ENCODE peak calls at places on chromosomes 13 and 19, in six cellular contexts. One of them, this sample, is unnamed.

GRCh38 chr19:49938662-49939061 is 9.4 kb upstream of the NUP62 start:
- DNase-seq in NCI-H226: no peak
- DNase-seq in stimulated activated CD4-positive, alpha-beta T cell treated with anti-CD3 and anti-CD28 coated beads, Interleukin-12 subunit alpha, Interleukin-12 subunit beta, amount 100 ng/mL, for 4 hours: no peak
- DNase-seq in cardiac fibroblast: no peak
- DNase-seq in BJ: no peak
- DNase-seq in HEK293T: no peak
- DNase-seq in this sample: no peak

GRCh38 chr19:49985926-49986325 is 25.0 kb upstream of the SIGLEC11 start:
- DNase-seq in HEK293T: no peak
- DNase-seq in cardiac fibroblast: no peak
- DNase-seq in BJ: no peak
- DNase-seq in NCI-H226: no peak
- DNase-seq in stimulated activated CD4-positive, alpha-beta T cell treated with anti-CD3 and anti-CD28 coated beads, Interleukin-12 subunit alpha, Interleukin-12 subunit beta, amount 100 ng/mL, for 4 hours: no peak
- DNase-seq in this sample: no peak

GRCh38 chr19:10514211-10515145 is 2.8 kb downstream of the S1PR5 start:
- DNase-seq in BJ: no peak
- DNase-seq in HEK293T: no peak
- DNase-seq in NCI-H226: no peak
- DNase-seq in stimulated activated CD4-positive, alpha-beta T cell treated with anti-CD3 and anti-CD28 coated beads, Interleukin-12 subunit alpha, Interleukin-12 subunit beta, amount 100 ng/mL, for 4 hours: peak
- DNase-seq in cardiac fibroblast: no peak
- DNase-seq in this sample: no peak

GRCh38 chr19:9782282-9782681 is 13.7 kb upstream of the ZNF846 start:
- DNase-seq in HEK293T: no peak
- DNase-seq in BJ: no peak
- DNase-seq in NCI-H226: no peak
- DNase-seq in cardiac fibroblast: no peak
- DNase-seq in stimulated activated CD4-positive, alpha-beta T cell treated with anti-CD3 and anti-CD28 coated beads, Interleukin-12 subunit alpha, Interleukin-12 subunit beta, amount 100 ng/mL, for 4 hours: no peak
- DNase-seq in this sample: no peak

GRCh38 chr19:46975918-46976782 is 43.5 kb upstream of the NPAS1 start:
- DNase-seq in stimulated activated CD4-positive, alpha-beta T cell treated with anti-CD3 and anti-CD28 coated beads, Interleukin-12 subunit alpha, Interleukin-12 subunit beta, amount 100 ng/mL, for 4 hours: no peak
- DNase-seq in HEK293T: peak
- DNase-seq in NCI-H226: peak
- DNase-seq in BJ: peak
- DNase-seq in cardiac fibroblast: peak
- DNase-seq in this sample: peak

GRCh38 chr13:66665991-66666390 is 564.1 kb downstream of the PCDH9 start:
- DNase-seq in stimulated activated CD4-positive, alpha-beta T cell treated with anti-CD3 and anti-CD28 coated beads, Interleukin-12 subunit alpha, Interleukin-12 subunit beta, amount 100 ng/mL, for 4 hours: no peak
- DNase-seq in HEK293T: peak
- DNase-seq in BJ: peak
- DNase-seq in NCI-H226: no peak
- DNase-seq in cardiac fibroblast: peak
- DNase-seq in this sample: peak

GRCh38 chr19:11963566-11964355 is 1.1 kb upstream of the ZNF763 start:
- DNase-seq in HEK293T: peak
- DNase-seq in NCI-H226: no peak
- DNase-seq in cardiac fibroblast: peak
- DNase-seq in stimulated activated CD4-positive, alpha-beta T cell treated with anti-CD3 and anti-CD28 coated beads, Interleukin-12 subunit alpha, Interleukin-12 subunit beta, amount 100 ng/mL, for 4 hours: peak
- DNase-seq in BJ: no peak
- DNase-seq in this sample: peak

GRCh38 chr13:31485651-31486051 is 253.7 kb upstream of the RXFP2 start:
- DNase-seq in HEK293T: no peak
- DNase-seq in NCI-H226: peak
- DNase-seq in stimulated activated CD4-positive, alpha-beta T cell treated with anti-CD3 and anti-CD28 coated beads, Interleukin-12 subunit alpha, Interleukin-12 subunit beta, amount 100 ng/mL, for 4 hours: no peak
- DNase-seq in BJ: no peak
- DNase-seq in cardiac fibroblast: peak
- DNase-seq in this sample: peak

GRCh38 chr13:91741925-91742324 is 343.5 kb downstream of the GPC5 start:
- DNase-seq in BJ: no peak
- DNase-seq in HEK293T: no peak
- DNase-seq in stimulated activated CD4-positive, alpha-beta T cell treated with anti-CD3 and anti-CD28 coated beads, Interleukin-12 subunit alpha, Interleukin-12 subunit beta, amount 100 ng/mL, for 4 hours: no peak
- DNase-seq in NCI-H226: no peak
- DNase-seq in cardiac fibroblast: no peak
- DNase-seq in this sample: no peak

GRCh38 chr13:111114362-111115050 is 604 bp upstream of the ARHGEF7 start:
- DNase-seq in NCI-H226: no peak
- DNase-seq in stimulated activated CD4-positive, alpha-beta T cell treated with anti-CD3 and anti-CD28 coated beads, Interleukin-12 subunit alpha, Interleukin-12 subunit beta, amount 100 ng/mL, for 4 hours: no peak
- DNase-seq in HEK293T: no peak
- DNase-seq in BJ: no peak
- DNase-seq in cardiac fibroblast: peak
- DNase-seq in this sample: peak

GRCh38 chr19:48750771-48751504 is 1.5 kb downstream of the FUT1 start:
- DNase-seq in BJ: no peak
- DNase-seq in HEK293T: no peak
- DNase-seq in NCI-H226: no peak
- DNase-seq in cardiac fibroblast: no peak
- DNase-seq in stimulated activated CD4-positive, alpha-beta T cell treated with anti-CD3 and anti-CD28 coated beads, Interleukin-12 subunit alpha, Interleukin-12 subunit beta, amount 100 ng/mL, for 4 hours: no peak
- DNase-seq in this sample: no peak

GRCh38 chr13:100675660-100676129 is 1.1 kb upstream of the TMTC4 start:
- DNase-seq in HEK293T: peak
- DNase-seq in stimulated activated CD4-positive, alpha-beta T cell treated with anti-CD3 and anti-CD28 coated beads, Interleukin-12 subunit alpha, Interleukin-12 subunit beta, amount 100 ng/mL, for 4 hours: no peak
- DNase-seq in cardiac fibroblast: no peak
- DNase-seq in BJ: no peak
- DNase-seq in NCI-H226: no peak
- DNase-seq in this sample: no peak

GRCh38 chr19:52230685-52231084 is 38.7 kb upstream of the ZNF766 start:
- DNase-seq in HEK293T: no peak
- DNase-seq in BJ: no peak
- DNase-seq in NCI-H226: no peak
- DNase-seq in cardiac fibroblast: no peak
- DNase-seq in stimulated activated CD4-positive, alpha-beta T cell treated with anti-CD3 and anti-CD28 coated beads, Interleukin-12 subunit alpha, Interleukin-12 subunit beta, amount 100 ng/mL, for 4 hours: no peak
- DNase-seq in this sample: no peak

GRCh38 chr13:112783135-112783945 is 93.5 kb downstream of the ATP11A start:
- DNase-seq in stimulated activated CD4-positive, alpha-beta T cell treated with anti-CD3 and anti-CD28 coated beads, Interleukin-12 subunit alpha, Interleukin-12 subunit beta, amount 100 ng/mL, for 4 hours: no peak
- DNase-seq in BJ: no peak
- DNase-seq in cardiac fibroblast: no peak
- DNase-seq in NCI-H226: no peak
- DNase-seq in HEK293T: no peak
- DNase-seq in this sample: peak

GRCh38 chr13:113982296-113982661 is 8.4 kb upstream of the C13orf46 start:
- DNase-seq in NCI-H226: no peak
- DNase-seq in cardiac fibroblast: no peak
- DNase-seq in BJ: no peak
- DNase-seq in HEK293T: no peak
- DNase-seq in stimulated activated CD4-positive, alpha-beta T cell treated with anti-CD3 and anti-CD28 coated beads, Interleukin-12 subunit alpha, Interleukin-12 subunit beta, amount 100 ng/mL, for 4 hours: no peak
- DNase-seq in this sample: no peak

GRCh38 chr19:49362048-49362925 is at the start of gene TEAD2:
- DNase-seq in NCI-H226: peak
- DNase-seq in BJ: no peak
- DNase-seq in cardiac fibroblast: peak
- DNase-seq in HEK293T: peak
- DNase-seq in stimulated activated CD4-positive, alpha-beta T cell treated with anti-CD3 and anti-CD28 coated beads, Interleukin-12 subunit alpha, Interleukin-12 subunit beta, amount 100 ng/mL, for 4 hours: no peak
- DNase-seq in this sample: peak

GRCh38 chr13:91368101-91368500 is 20.6 kb downstream of the MIR17HG start:
- DNase-seq in cardiac fibroblast: no peak
- DNase-seq in BJ: no peak
- DNase-seq in HEK293T: no peak
- DNase-seq in NCI-H226: no peak
- DNase-seq in stimulated activated CD4-positive, alpha-beta T cell treated with anti-CD3 and anti-CD28 coated beads, Interleukin-12 subunit alpha, Interleukin-12 subunit beta, amount 100 ng/mL, for 4 hours: no peak
- DNase-seq in this sample: no peak

GRCh38 chr13:99484405-99484981 is 16.8 kb upstream of the TM9SF2 start:
- DNase-seq in NCI-H226: peak
- DNase-seq in HEK293T: no peak
- DNase-seq in stimulated activated CD4-positive, alpha-beta T cell treated with anti-CD3 and anti-CD28 coated beads, Interleukin-12 subunit alpha, Interleukin-12 subunit beta, amount 100 ng/mL, for 4 hours: no peak
- DNase-seq in BJ: no peak
- DNase-seq in cardiac fibroblast: peak
- DNase-seq in this sample: no peak

This sample was measured in foreskin fibroblast.